ENCODE peak calls at places on chromosome 15, in seven cellular contexts. One of them, this sample, is unnamed.

GRCh38 chr15:64928626-64929220 is 17.0 kb downstream of the ANKDD1A start:
- DNase-seq in CD4-positive, CD25-positive, alpha-beta regulatory T cell: no peak
- DNase-seq in keratinocyte: no peak
- DNase-seq in choroid plexus epithelial cell: no peak
- DNase-seq in psoas muscle: no peak
- DNase-seq in stomach: no peak
- DNase-seq in Jurkat, Clone E6-1: no peak
- DNase-seq in this sample: no peak

GRCh38 chr15:70271422-70272088 is 173.8 kb upstream of the TLE3 start:
- DNase-seq in CD4-positive, CD25-positive, alpha-beta regulatory T cell: no peak
- DNase-seq in keratinocyte: peak
- DNase-seq in choroid plexus epithelial cell: peak
- DNase-seq in psoas muscle: no peak
- DNase-seq in stomach: no peak
- DNase-seq in Jurkat, Clone E6-1: no peak
- DNase-seq in this sample: peak

GRCh38 chr15:31128919-31129768 is 27.6 kb upstream of the TRPM1 start:
- DNase-seq in CD4-positive, CD25-positive, alpha-beta regulatory T cell: peak
- DNase-seq in keratinocyte: no peak
- DNase-seq in choroid plexus epithelial cell: peak
- DNase-seq in psoas muscle: peak
- DNase-seq in stomach: peak
- DNase-seq in Jurkat, Clone E6-1: peak
- DNase-seq in this sample: peak

GRCh38 chr15:77723756-77724155 is 91.0 kb upstream of the LINGO1 start:
- DNase-seq in CD4-positive, CD25-positive, alpha-beta regulatory T cell: no peak
- DNase-seq in keratinocyte: no peak
- DNase-seq in choroid plexus epithelial cell: no peak
- DNase-seq in psoas muscle: no peak
- DNase-seq in stomach: no peak
- DNase-seq in Jurkat, Clone E6-1: no peak
- DNase-seq in this sample: no peak

GRCh38 chr15:45089712-45090373 is 24.1 kb downstream of the DUOX2 start:
- DNase-seq in CD4-positive, CD25-positive, alpha-beta regulatory T cell: no peak
- DNase-seq in keratinocyte: no peak
- DNase-seq in choroid plexus epithelial cell: no peak
- DNase-seq in psoas muscle: no peak
- DNase-seq in stomach: no peak
- DNase-seq in Jurkat, Clone E6-1: no peak
- DNase-seq in this sample: no peak

GRCh38 chr15:73364070-73364469 is 4.7 kb downstream of the HCN4 start:
- DNase-seq in CD4-positive, CD25-positive, alpha-beta regulatory T cell: no peak
- DNase-seq in keratinocyte: no peak
- DNase-seq in choroid plexus epithelial cell: no peak
- DNase-seq in psoas muscle: no peak
- DNase-seq in stomach: no peak
- DNase-seq in Jurkat, Clone E6-1: no peak
- DNase-seq in this sample: no peak

GRCh38 chr15:80462836-80463512 is 58.8 kb downstream of the ARNT2 start:
- DNase-seq in CD4-positive, CD25-positive, alpha-beta regulatory T cell: no peak
- DNase-seq in keratinocyte: no peak
- DNase-seq in choroid plexus epithelial cell: no peak
- DNase-seq in psoas muscle: no peak
- DNase-seq in stomach: no peak
- DNase-seq in Jurkat, Clone E6-1: no peak
- DNase-seq in this sample: no peak

GRCh38 chr15:72493220-72493619 is 19.1 kb downstream of the ARIH1 start:
- DNase-seq in CD4-positive, CD25-positive, alpha-beta regulatory T cell: no peak
- DNase-seq in keratinocyte: no peak
- DNase-seq in choroid plexus epithelial cell: no peak
- DNase-seq in psoas muscle: no peak
- DNase-seq in stomach: no peak
- DNase-seq in Jurkat, Clone E6-1: no peak
- DNase-seq in this sample: no peak

GRCh38 chr15:78396976-78397375 is 41.0 kb upstream of the IREB2 start:
- DNase-seq in CD4-positive, CD25-positive, alpha-beta regulatory T cell: no peak
- DNase-seq in keratinocyte: no peak
- DNase-seq in choroid plexus epithelial cell: peak
- DNase-seq in psoas muscle: peak
- DNase-seq in stomach: peak
- DNase-seq in Jurkat, Clone E6-1: no peak
- DNase-seq in this sample: peak

GRCh38 chr15:77706482-77707244 is 74.0 kb upstream of the LINGO1 start:
- DNase-seq in CD4-positive, CD25-positive, alpha-beta regulatory T cell: no peak
- DNase-seq in keratinocyte: no peak
- DNase-seq in choroid plexus epithelial cell: no peak
- DNase-seq in psoas muscle: no peak
- DNase-seq in stomach: no peak
- DNase-seq in Jurkat, Clone E6-1: no peak
- DNase-seq in this sample: no peak

GRCh38 chr15:100191161-100191560 is 150.6 kb downstream of the ADAMTS17 start:
- DNase-seq in CD4-positive, CD25-positive, alpha-beta regulatory T cell: no peak
- DNase-seq in keratinocyte: no peak
- DNase-seq in choroid plexus epithelial cell: no peak
- DNase-seq in psoas muscle: peak
- DNase-seq in stomach: no peak
- DNase-seq in Jurkat, Clone E6-1: no peak
- DNase-seq in this sample: no peak

GRCh38 chr15:67178569-67179210 is 75.8 kb downstream of the AAGAB start:
- DNase-seq in CD4-positive, CD25-positive, alpha-beta regulatory T cell: no peak
- DNase-seq in keratinocyte: peak
- DNase-seq in choroid plexus epithelial cell: peak
- DNase-seq in psoas muscle: no peak
- DNase-seq in stomach: no peak
- DNase-seq in Jurkat, Clone E6-1: no peak
- DNase-seq in this sample: peak

GRCh38 chr15:74396445-74397238 is 29.2 kb upstream of the CYP11A1 start:
- DNase-seq in CD4-positive, CD25-positive, alpha-beta regulatory T cell: no peak
- DNase-seq in keratinocyte: peak
- DNase-seq in choroid plexus epithelial cell: peak
- DNase-seq in psoas muscle: no peak
- DNase-seq in stomach: peak
- DNase-seq in Jurkat, Clone E6-1: no peak
- DNase-seq in this sample: peak

GRCh38 chr15:30042556-30042955 is 40.2 kb upstream of the GOLGA8J start:
- DNase-seq in CD4-positive, CD25-positive, alpha-beta regulatory T cell: no peak
- DNase-seq in keratinocyte: no peak
- DNase-seq in choroid plexus epithelial cell: peak
- DNase-seq in psoas muscle: no peak
- DNase-seq in stomach: no peak
- DNase-seq in Jurkat, Clone E6-1: no peak
- DNase-seq in this sample: no peak

GRCh38 chr15:101267320-101268104 is 9.8 kb downstream of the SELENOS start:
- DNase-seq in CD4-positive, CD25-positive, alpha-beta regulatory T cell: no peak
- DNase-seq in keratinocyte: no peak
- DNase-seq in choroid plexus epithelial cell: peak
- DNase-seq in psoas muscle: peak
- DNase-seq in stomach: no peak
- DNase-seq in Jurkat, Clone E6-1: no peak
- DNase-seq in this sample: peak

GRCh38 chr15:68641376-68641775 is 62.6 kb downstream of the CORO2B start:
- DNase-seq in CD4-positive, CD25-positive, alpha-beta regulatory T cell: no peak
- DNase-seq in keratinocyte: no peak
- DNase-seq in choroid plexus epithelial cell: no peak
- DNase-seq in psoas muscle: no peak
- DNase-seq in stomach: no peak
- DNase-seq in Jurkat, Clone E6-1: no peak
- DNase-seq in this sample: no peak

GRCh38 chr15:75339531-75340240 is 3.8 kb downstream of the COMMD4 start:
- DNase-seq in CD4-positive, CD25-positive, alpha-beta regulatory T cell: no peak
- DNase-seq in keratinocyte: no peak
- DNase-seq in choroid plexus epithelial cell: no peak
- DNase-seq in psoas muscle: no peak
- DNase-seq in stomach: no peak
- DNase-seq in Jurkat, Clone E6-1: no peak
- DNase-seq in this sample: no peak

GRCh38 chr15:78810377-78811123 is 714 bp downstream of the ADAMTS7 start:
- DNase-seq in CD4-positive, CD25-positive, alpha-beta regulatory T cell: no peak
- DNase-seq in keratinocyte: no peak
- DNase-seq in choroid plexus epithelial cell: peak
- DNase-seq in psoas muscle: peak
- DNase-seq in stomach: peak
- DNase-seq in Jurkat, Clone E6-1: no peak
- DNase-seq in this sample: peak

DNA sequence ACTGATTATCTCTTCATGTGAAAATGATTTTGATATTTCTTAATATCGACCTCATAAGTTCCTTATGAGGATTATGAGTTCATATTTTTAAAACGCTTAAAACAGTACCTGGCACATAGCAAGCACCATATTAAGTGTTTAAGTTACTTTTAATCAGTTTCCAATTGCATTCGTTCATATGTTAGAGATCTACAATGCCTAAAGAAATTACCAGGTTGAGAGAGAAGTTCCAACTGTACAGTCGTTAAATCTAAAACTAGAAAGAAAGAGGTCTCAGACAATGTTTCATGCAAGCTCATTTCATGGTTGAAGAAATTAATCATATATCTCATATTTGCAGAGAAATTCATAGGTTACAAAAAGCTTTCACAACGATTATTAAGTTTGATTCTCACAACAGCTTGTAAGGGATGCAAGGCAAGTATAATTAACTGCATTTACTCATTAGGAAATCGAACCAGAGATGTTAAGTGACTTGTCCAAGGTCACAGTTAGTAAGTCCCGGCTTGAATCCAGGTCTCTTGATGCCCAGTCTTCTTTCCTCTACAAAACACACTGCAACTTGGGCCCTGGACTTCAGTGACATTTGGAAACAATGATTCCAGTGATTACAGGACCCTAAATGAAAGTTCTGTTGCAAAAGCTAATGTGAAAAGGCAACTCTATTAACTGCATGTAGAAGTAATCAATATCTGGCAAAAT is 1.3 kb downstream of the MYO5A start:
- DNase-seq in CD4-positive, CD25-positive, alpha-beta regulatory T cell: no peak
- DNase-seq in keratinocyte: no peak
- DNase-seq in choroid plexus epithelial cell: no peak
- DNase-seq in psoas muscle: no peak
- DNase-seq in stomach: no peak
- DNase-seq in Jurkat, Clone E6-1: no peak
- DNase-seq in this sample: no peak
- H3K4me3 ChIP-seq in CD4-positive, CD25-positive, alpha-beta regulatory T cell: peak
- H3K4me3 ChIP-seq in keratinocyte: peak
- H3K4me3 ChIP-seq in choroid plexus epithelial cell: no peak
- H3K4me3 ChIP-seq in psoas muscle: peak
- H3K4me3 ChIP-seq in stomach: peak
- H3K4me3 ChIP-seq in Jurkat, Clone E6-1: peak
- H3K4me3 ChIP-seq in this sample: peak

DNA sequence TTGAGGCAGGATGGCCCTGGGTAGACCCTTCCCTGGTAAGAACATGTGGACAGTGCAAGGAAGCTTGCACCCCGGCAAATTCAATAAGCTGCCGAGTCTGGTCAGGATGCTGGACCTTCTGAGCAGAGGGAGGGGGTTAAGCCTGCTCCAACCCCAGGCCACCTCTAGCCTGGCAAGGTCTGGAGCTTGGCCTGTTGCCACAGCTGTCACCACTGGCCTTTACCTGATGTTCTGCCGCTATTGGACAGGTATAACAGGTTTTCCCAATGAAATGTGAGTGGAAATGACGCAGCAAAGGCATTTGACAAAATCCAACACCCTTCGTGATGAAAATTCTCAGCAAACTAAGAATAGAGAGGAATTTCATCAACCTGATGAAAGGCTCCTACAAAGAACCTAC is 699 bp upstream of the MESP1 start:
- DNase-seq in CD4-positive, CD25-positive, alpha-beta regulatory T cell: no peak
- DNase-seq in keratinocyte: no peak
- DNase-seq in choroid plexus epithelial cell: no peak
- DNase-seq in psoas muscle: no peak
- DNase-seq in stomach: peak
- DNase-seq in Jurkat, Clone E6-1: no peak
- DNase-seq in this sample: no peak
- H3K4me3 ChIP-seq in CD4-positive, CD25-positive, alpha-beta regulatory T cell: no peak
- H3K4me3 ChIP-seq in keratinocyte: no peak
- H3K4me3 ChIP-seq in choroid plexus epithelial cell: no peak
- H3K4me3 ChIP-seq in psoas muscle: peak
- H3K4me3 ChIP-seq in stomach: no peak
- H3K4me3 ChIP-seq in Jurkat, Clone E6-1: no peak
- H3K4me3 ChIP-seq in this sample: no peak

GRCh38 chr15:96331942-96332853 is 1.7 kb downstream of the NR2F2 start:
- DNase-seq in CD4-positive, CD25-positive, alpha-beta regulatory T cell: no peak
- DNase-seq in keratinocyte: no peak
- DNase-seq in choroid plexus epithelial cell: peak
- DNase-seq in psoas muscle: peak
- DNase-seq in stomach: no peak
- DNase-seq in Jurkat, Clone E6-1: no peak
- DNase-seq in this sample: peak
- H3K4me3 ChIP-seq in CD4-positive, CD25-positive, alpha-beta regulatory T cell: no peak
- H3K4me3 ChIP-seq in keratinocyte: peak
- H3K4me3 ChIP-seq in choroid plexus epithelial cell: peak
- H3K4me3 ChIP-seq in psoas muscle: peak
- H3K4me3 ChIP-seq in stomach: peak
- H3K4me3 ChIP-seq in Jurkat, Clone E6-1: no peak
- H3K4me3 ChIP-seq in this sample: peak

GRCh38 chr15:40445411-40446055 is 4.8 kb downstream of the BAHD1 start:
- DNase-seq in CD4-positive, CD25-positive, alpha-beta regulatory T cell: no peak
- DNase-seq in keratinocyte: no peak
- DNase-seq in choroid plexus epithelial cell: peak
- DNase-seq in psoas muscle: no peak
- DNase-seq in stomach: no peak
- DNase-seq in Jurkat, Clone E6-1: no peak
- DNase-seq in this sample: peak
- H3K4me3 ChIP-seq in CD4-positive, CD25-positive, alpha-beta regulatory T cell: no peak
- H3K4me3 ChIP-seq in keratinocyte: no peak
- H3K4me3 ChIP-seq in choroid plexus epithelial cell: no peak
- H3K4me3 ChIP-seq in psoas muscle: no peak
- H3K4me3 ChIP-seq in stomach: no peak
- H3K4me3 ChIP-seq in Jurkat, Clone E6-1: no peak
- H3K4me3 ChIP-seq in this sample: no peak

GRCh38 chr15:90106522-90107117 is 4.4 kb upstream of the IDH2 start:
- DNase-seq in CD4-positive, CD25-positive, alpha-beta regulatory T cell: no peak
- DNase-seq in keratinocyte: no peak
- DNase-seq in choroid plexus epithelial cell: peak
- DNase-seq in psoas muscle: peak
- DNase-seq in stomach: no peak
- DNase-seq in Jurkat, Clone E6-1: no peak
- DNase-seq in this sample: peak
- H3K4me3 ChIP-seq in CD4-positive, CD25-positive, alpha-beta regulatory T cell: no peak
- H3K4me3 ChIP-seq in keratinocyte: peak
- H3K4me3 ChIP-seq in choroid plexus epithelial cell: no peak
- H3K4me3 ChIP-seq in psoas muscle: peak
- H3K4me3 ChIP-seq in stomach: no peak
- H3K4me3 ChIP-seq in Jurkat, Clone E6-1: no peak
- H3K4me3 ChIP-seq in this sample: no peak

DNA sequence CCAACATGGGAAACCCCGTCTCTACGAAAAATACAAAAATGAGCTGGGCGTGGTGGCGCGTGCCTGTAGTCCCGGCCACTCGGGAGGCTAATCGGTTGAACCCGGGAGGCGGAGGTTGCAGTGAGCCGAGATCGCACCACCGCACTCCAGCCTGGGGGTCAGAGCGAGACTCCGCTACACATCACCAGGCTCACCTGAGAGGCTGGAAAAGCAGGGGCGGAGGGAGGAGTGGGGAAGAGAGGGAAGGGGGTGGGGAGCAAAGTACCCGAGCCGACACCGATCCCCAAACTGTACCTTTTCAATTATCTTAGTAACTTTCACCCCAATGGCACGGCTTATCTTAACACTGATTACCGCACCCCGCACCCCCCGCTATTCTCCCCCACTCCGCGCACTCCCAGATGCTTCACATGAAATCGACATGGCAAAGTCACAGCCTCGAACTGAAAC is 46.4 kb upstream of the SYNM start:
- DNase-seq in CD4-positive, CD25-positive, alpha-beta regulatory T cell: no peak
- DNase-seq in keratinocyte: no peak
- DNase-seq in choroid plexus epithelial cell: no peak
- DNase-seq in psoas muscle: peak
- DNase-seq in stomach: no peak
- DNase-seq in Jurkat, Clone E6-1: no peak
- DNase-seq in this sample: peak
- H3K4me3 ChIP-seq in CD4-positive, CD25-positive, alpha-beta regulatory T cell: no peak
- H3K4me3 ChIP-seq in keratinocyte: no peak
- H3K4me3 ChIP-seq in choroid plexus epithelial cell: peak
- H3K4me3 ChIP-seq in psoas muscle: peak
- H3K4me3 ChIP-seq in stomach: peak
- H3K4me3 ChIP-seq in Jurkat, Clone E6-1: peak
- H3K4me3 ChIP-seq in this sample: peak

GRCh38 chr15:92361321-92362090 is 32.2 kb upstream of the ST8SIA2 start:
- DNase-seq in CD4-positive, CD25-positive, alpha-beta regulatory T cell: no peak
- DNase-seq in keratinocyte: no peak
- DNase-seq in choroid plexus epithelial cell: no peak
- DNase-seq in psoas muscle: no peak
- DNase-seq in stomach: no peak
- DNase-seq in Jurkat, Clone E6-1: no peak
- DNase-seq in this sample: no peak
- H3K4me3 ChIP-seq in CD4-positive, CD25-positive, alpha-beta regulatory T cell: no peak
- H3K4me3 ChIP-seq in keratinocyte: no peak
- H3K4me3 ChIP-seq in choroid plexus epithelial cell: no peak
- H3K4me3 ChIP-seq in psoas muscle: no peak
- H3K4me3 ChIP-seq in stomach: no peak
- H3K4me3 ChIP-seq in Jurkat, Clone E6-1: no peak
- H3K4me3 ChIP-seq in this sample: no peak

This sample was measured in fibroblast of mammary gland.